ENCODE peak calls at places on chromosome 16, in six cellular contexts. M is astrocyte, S is PC-9, R is iris pigment epithelial cell, Z is mucosa of descending colon, C is Calu3. G is an unnamed sample.

GRCh38 chr16:2761886-2762583 is 9.6 kb downstream of the SRRM2 start:
- DNase-seq in M (no peak), S (no peak), R (no peak), Z (no peak), C (no peak), G (peak)

GRCh38 chr16:71474864-71475263 is 12.8 kb upstream of the ZNF23 start:
- DNase-seq in M (peak), S (no peak), R (peak), Z (no peak), C (no peak), G (no peak)

GRCh38 chr16:49910761-49911160 is 54.8 kb upstream of the ZNF423 start:
- DNase-seq in M (no peak), S (no peak), R (no peak), Z (no peak), C (no peak), G (no peak)

GRCh38 chr16:49075709-49076108 is 205.9 kb downstream of the CBLN1 start:
- DNase-seq in M (no peak), S (no peak), R (no peak), Z (no peak), C (no peak), G (no peak)

GRCh38 chr16:10647721-10648296 is 46.9 kb downstream of the TEKT5 start:
- DNase-seq in M (peak), S (no peak), R (no peak), Z (no peak), C (no peak), G (no peak)

GRCh38 chr16:14351647-14352046 is 278.4 kb downstream of the PARN start:
- DNase-seq in M (no peak), S (no peak), R (no peak), Z (no peak), C (no peak), G (no peak)

GRCh38 chr16:19008770-19009169 is 25.0 kb downstream of the TMC7 start:
- DNase-seq in M (peak), S (no peak), R (peak), Z (no peak), C (no peak), G (no peak)

GRCh38 chr16:3112058-3112880 is at the start of gene ZNF205:
- DNase-seq in M (peak), S (peak), R (peak), Z (peak), C (peak), G (peak)

GRCh38 chr16:19223235-19223847 is 55.3 kb downstream of the SYT17 start:
- DNase-seq in M (no peak), S (no peak), R (peak), Z (peak), C (peak), G (no peak)

GRCh38 chr16:81293909-81294802 is 20.6 kb upstream of the GAN start:
- DNase-seq in M (peak), S (no peak), R (peak), Z (peak), C (no peak), G (no peak)

GRCh38 chr16:154223-155030 is 2.0 kb downstream of the HBZ start:
- DNase-seq in M (peak), S (peak), R (peak), Z (no peak), C (no peak), G (peak)

GRCh38 chr16:87375426-87376135 is 8.0 kb downstream of the FBXO31 start:
- DNase-seq in M (peak), S (no peak), R (peak), Z (no peak), C (no peak), G (no peak)

GRCh38 chr16:26680671-26681070 is 386.1 kb upstream of the C16orf82 start:
- DNase-seq in M (no peak), S (no peak), R (no peak), Z (no peak), C (no peak), G (no peak)

GRCh38 chr16:67774457-67774853 is 31.9 kb downstream of the RANBP10 start:
- DNase-seq in M (no peak), S (no peak), R (no peak), Z (no peak), C (no peak), G (no peak)

GRCh38 chr16:8565498-8565897 is 24.8 kb downstream of the TMEM114 start:
- DNase-seq in M (no peak), S (no peak), R (no peak), Z (no peak), C (peak), G (no peak)

GRCh38 chr16:81261049-81261648 is 22.7 kb downstream of the BCO1 start:
- DNase-seq in M (no peak), S (no peak), R (peak), Z (peak), C (peak), G (no peak)

GRCh38 chr16:12898556-12898955 is 2.8 kb upstream of the SHISA9 start:
- DNase-seq in M (no peak), S (no peak), R (no peak), Z (no peak), C (no peak), G (no peak)

GRCh38 chr16:35370617-35371016 is 1911.2 kb downstream of the TP53TG3F start:
- DNase-seq in M (no peak), S (no peak), R (no peak), Z (no peak), C (no peak), G (no peak)

GRCh38 chr16:83301966-83302365 is 505.8 kb upstream of the HSBP1 start:
- DNase-seq in M (no peak), S (no peak), R (peak), Z (no peak), C (no peak), G (no peak)

GRCh38 chr16:86772231-86772510 is 193.8 kb downstream of the FOXL1 start:
- DNase-seq in M (peak), S (no peak), R (peak), Z (no peak), C (no peak), G (no peak)

GRCh38 chr16:59878999-59879398 is 1144.9 kb upstream of the GOT2 start:
- DNase-seq in M (peak), S (no peak), R (no peak), Z (no peak), C (peak), G (no peak)

GRCh38 chr16:10964891-10965326 is 20.5 kb downstream of the CLEC16A start:
- DNase-seq in M (no peak), S (no peak), R (no peak), Z (no peak), C (no peak), G (no peak)

GRCh38 chr16:60792437-60792836 is 1243.8 kb downstream of the CDH8 start:
- DNase-seq in M (no peak), S (no peak), R (no peak), Z (no peak), C (no peak), G (no peak)

GRCh38 chr16:11510178-11510973 is 76.3 kb downstream of the LITAF start:
- DNase-seq in M (no peak), S (no peak), R (no peak), Z (no peak), C (no peak), G (peak)

GRCh38 chr16:14325921-14326401 is 254.8 kb downstream of the MRTFB start:
- DNase-seq in M (no peak), S (no peak), R (peak), Z (no peak), C (no peak), G (no peak)

GRCh38 chr16:31201511-31202401 is 804 bp downstream of the PYCARD start:
- DNase-seq in M (no peak), S (peak), R (peak), Z (peak), C (peak), G (peak)

GRCh38 chr16:23148513-23149266 is 562 bp downstream of the USP31 start:
- DNase-seq in M (no peak), S (peak), R (peak), Z (peak), C (peak), G (peak)

GRCh38 chr16:58503863-58504688 is 4.1 kb downstream of the NDRG4 start:
- DNase-seq in M (no peak), S (no peak), R (no peak), Z (no peak), C (no peak), G (no peak)

GRCh38 chr16:4351880-4352279 is 759 bp upstream of the PAM16 start:
- DNase-seq in M (no peak), S (no peak), R (no peak), Z (no peak), C (no peak), G (no peak)

GRCh38 chr16:22070361-22071351 is 21.7 kb upstream of the VWA3A start:
- DNase-seq in M (peak), S (no peak), R (peak), Z (no peak), C (no peak), G (peak)

GRCh38 chr16:56301391-56301850 is 110.1 kb downstream of the GNAO1 start:
- DNase-seq in M (peak), S (peak), R (peak), Z (no peak), C (no peak), G (no peak)

GRCh38 chr16:2046125-2046888 is 1.3 kb downstream of the NTHL1 start:
- DNase-seq in M (no peak), S (no peak), R (no peak), Z (no peak), C (no peak), G (no peak)

GRCh38 chr16:20611350-20611902 is 35.3 kb upstream of the ACSM2B start:
- DNase-seq in M (no peak), S (no peak), R (no peak), Z (no peak), C (no peak), G (peak)

GRCh38 chr16:56101480-56101879 is 89.8 kb upstream of the GNAO1 start:
- DNase-seq in M (no peak), S (no peak), R (no peak), Z (no peak), C (no peak), G (no peak)

GRCh38 chr16:27286446-27286845 is 17.9 kb upstream of the NSMCE1 start:
- DNase-seq in M (peak), S (peak), R (peak), Z (no peak), C (peak), G (no peak)

GRCh38 chr16:51129105-51129504 is 22.0 kb downstream of the SALL1 start:
- DNase-seq in M (no peak), S (no peak), R (no peak), Z (no peak), C (no peak), G (no peak)

GRCh38 chr16:21946889-21947635 is 6.1 kb upstream of the UQCRC2 start:
- DNase-seq in M (no peak), S (no peak), R (no peak), Z (no peak), C (peak), G (no peak)

GRCh38 chr16:46730126-46730525 is 18.0 kb downstream of the MYLK3 start:
- DNase-seq in M (no peak), S (no peak), R (no peak), Z (no peak), C (no peak), G (no peak)

GRCh38 chr16:13068912-13069583 is 167.7 kb downstream of the SHISA9 start:
- DNase-seq in M (no peak), S (no peak), R (no peak), Z (no peak), C (no peak), G (no peak)

GRCh38 chr16:81618661-81619060 is 160.4 kb upstream of the PLCG2 start:
- DNase-seq in M (no peak), S (no peak), R (no peak), Z (no peak), C (no peak), G (no peak)

G was measured in left ventricle myocardium superior.